ENCODE peak calls at places on chromosomes 6 and 20, in seven cellular contexts. E, O, X, L, R, V and B are unnamed samples. For H3K36me3, the result is how much of the 10 kb centered on the place peaks cover.

GRCh38 chr6:13741358-13741757 is 29.7 kb upstream of the RANBP9 start:
- DNase-seq in O (no peak), E (no peak), V (no peak), X (no peak), R (no peak), L (no peak), B (no peak)

GRCh38 chr20:12090920-12091319 is 173.2 kb downstream of the BTBD3 start:
- DNase-seq in L (no peak), X (no peak), E (no peak), V (no peak), R (no peak), O (no peak), B (no peak)

GRCh38 chr6:7146079-7146828 is 38.5 kb downstream of the RREB1 start:
- DNase-seq in E (peak), O (no peak), L (peak), R (no peak), X (peak), V (peak), B (no peak)

GRCh38 chr20:45087814-45088213 is 13.1 kb downstream of the KCNS1 start:
- DNase-seq in R (no peak), X (no peak), O (no peak), L (peak), V (no peak), E (no peak), B (no peak)

GRCh38 chr6:138692978-138693909 is 80.3 kb upstream of the CCDC28A start:
- DNase-seq in L (peak), R (peak), E (peak), O (peak), V (peak), X (peak), B (no peak)

GRCh38 chr6:31149827-31150447 is 7.7 kb downstream of the CCHCR1 start:
- DNase-seq in L (no peak), R (no peak), O (no peak), E (no peak), V (peak), X (no peak), B (no peak)

GRCh38 chr6:5175195-5175594 is 85.6 kb downstream of the LYRM4 start:
- DNase-seq in L (peak), X (peak), E (no peak), V (no peak), R (peak), O (no peak), B (no peak)

GRCh38 chr6:30681696-30682180 is 4.7 kb downstream of the PPP1R18 start:
- DNase-seq in R (no peak), O (no peak), X (no peak), V (no peak), L (no peak), E (no peak), B (no peak)

GRCh38 chr6:28589234-28589951 is 63.7 kb downstream of the GPX5 start:
- DNase-seq in O (no peak), V (no peak), R (peak), L (peak), E (peak), X (peak), B (no peak)

GRCh38 chr6:16082367-16082766 is 46.5 kb upstream of the MYLIP start:
- DNase-seq in L (no peak), R (no peak), E (no peak), O (no peak), V (no peak), X (no peak), B (no peak)

GRCh38 chr6:160215232-160215631 is 43.4 kb downstream of the SLC22A2 start:
- DNase-seq in X (no peak), R (no peak), L (no peak), E (no peak), O (no peak), V (no peak), B (no peak)

GRCh38 chr20:41058007-41058673 is 29.5 kb downstream of the TOP1 start:
- DNase-seq in R (no peak), L (peak), O (no peak), X (peak), E (no peak), V (no peak), B (no peak)
- H3K36me3 ChIP-seq in R (under half), L (under half), O (under half), X (under half), E (under half), V (under half), B (under half)

GRCh38 chr6:163127587-163127986 is 286.9 kb upstream of the QKI start:
- DNase-seq in L (no peak), R (no peak), O (no peak), V (no peak), X (no peak), E (no peak), B (no peak)

GRCh38 chr6:163128324-163128723 is 286.2 kb upstream of the QKI start:
- DNase-seq in X (no peak), L (no peak), R (no peak), V (no peak), E (no peak), O (no peak), B (no peak)

GRCh38 chr6:163123098-163123497 is 291.4 kb upstream of the QKI start:
- DNase-seq in E (no peak), V (no peak), L (no peak), R (no peak), O (no peak), X (peak), B (no peak)

GRCh38 chr6:163122365-163122764 is 292.2 kb upstream of the QKI start:
- DNase-seq in X (no peak), L (no peak), E (no peak), V (no peak), R (no peak), O (no peak), B (no peak)

DNA sequence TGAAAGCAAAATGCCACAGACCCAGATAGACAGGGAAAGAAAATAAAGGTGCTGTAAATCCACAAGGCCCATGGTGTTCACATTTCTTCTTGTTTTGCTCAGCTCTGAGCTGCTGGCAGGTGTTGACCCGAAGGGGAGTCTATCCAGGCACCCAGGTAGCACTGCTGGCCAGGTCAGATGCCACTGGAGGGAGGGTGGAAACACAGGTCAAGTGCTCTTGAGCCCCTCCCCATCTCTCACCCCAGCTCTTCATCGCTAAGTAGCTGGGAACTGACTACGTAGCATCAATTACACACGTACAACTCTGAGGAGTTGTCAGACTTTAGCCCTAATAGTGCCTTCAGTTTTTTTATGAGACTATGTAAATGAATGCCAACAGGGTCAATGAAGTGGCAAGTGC is 287.8 kb upstream of the QKI start:
- DNase-seq in R (no peak), X (no peak), V (no peak), E (no peak), O (no peak), L (no peak), B (no peak)
- H3K36me3 ChIP-seq in R (under half), X (under half), V (under half), E (under half), O (under half), L (under half), B (under half)

GRCh38 chr6:83169096-83169495 is 24.0 kb downstream of the PGM3 start:
- DNase-seq in R (no peak), O (no peak), L (no peak), X (no peak), V (no peak), E (no peak), B (no peak)
- H3K36me3 ChIP-seq in R (under half), O (under half), L (half or more), X (under half), V (under half), E (under half), B (half or more)

GRCh38 chr6:17768881-17769280 is 62.2 kb upstream of the NUP153 start:
- DNase-seq in E (no peak), L (peak), V (no peak), R (no peak), X (no peak), O (no peak), B (no peak)
- H3K36me3 ChIP-seq in E (under half), L (half or more), V (under half), R (under half), X (under half), O (under half), B (half or more)

DNA sequence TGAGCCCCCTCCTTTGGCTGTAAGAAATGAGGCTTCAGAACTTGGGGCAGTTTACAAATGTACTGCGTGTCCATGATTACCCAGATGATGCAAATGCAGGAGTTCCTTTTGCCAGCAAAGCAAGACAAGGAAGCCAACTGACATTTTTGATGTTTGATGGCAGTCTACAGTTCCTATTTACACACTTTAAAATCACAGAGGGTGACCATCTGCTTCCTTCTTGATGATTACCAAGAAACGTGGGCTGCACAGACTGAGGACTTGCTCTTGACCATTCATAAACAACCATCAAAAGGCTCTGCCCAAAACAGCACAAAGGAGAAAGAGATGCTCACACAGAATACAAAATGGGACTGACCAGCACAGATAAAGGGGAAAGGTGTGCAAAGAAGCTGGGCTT is 79.8 kb upstream of the TRAF3IP2 start:
- DNase-seq in L (no peak), R (no peak), X (no peak), E (no peak), O (no peak), V (no peak), B (no peak)
- H3K36me3 ChIP-seq in L (under half), R (under half), X (under half), E (under half), O (under half), V (under half), B (under half)

GRCh38 chr6:3725145-3726015 is 26.1 kb downstream of the PXDC1 start:
- DNase-seq in V (peak), O (no peak), X (no peak), R (peak), L (peak), E (no peak), B (no peak)

GRCh38 chr6:3729603-3730344 is 21.7 kb downstream of the PXDC1 start:
- DNase-seq in O (no peak), E (no peak), X (no peak), R (no peak), L (no peak), V (no peak), B (no peak)

GRCh38 chr6:3726421-3726820 is 25.1 kb downstream of the PXDC1 start:
- DNase-seq in L (peak), X (no peak), R (no peak), V (no peak), O (no peak), E (no peak), B (no peak)

GRCh38 chr6:3727036-3727435 is 24.5 kb downstream of the PXDC1 start:
- DNase-seq in E (no peak), R (no peak), V (no peak), O (no peak), X (no peak), L (no peak), B (no peak)

DNA sequence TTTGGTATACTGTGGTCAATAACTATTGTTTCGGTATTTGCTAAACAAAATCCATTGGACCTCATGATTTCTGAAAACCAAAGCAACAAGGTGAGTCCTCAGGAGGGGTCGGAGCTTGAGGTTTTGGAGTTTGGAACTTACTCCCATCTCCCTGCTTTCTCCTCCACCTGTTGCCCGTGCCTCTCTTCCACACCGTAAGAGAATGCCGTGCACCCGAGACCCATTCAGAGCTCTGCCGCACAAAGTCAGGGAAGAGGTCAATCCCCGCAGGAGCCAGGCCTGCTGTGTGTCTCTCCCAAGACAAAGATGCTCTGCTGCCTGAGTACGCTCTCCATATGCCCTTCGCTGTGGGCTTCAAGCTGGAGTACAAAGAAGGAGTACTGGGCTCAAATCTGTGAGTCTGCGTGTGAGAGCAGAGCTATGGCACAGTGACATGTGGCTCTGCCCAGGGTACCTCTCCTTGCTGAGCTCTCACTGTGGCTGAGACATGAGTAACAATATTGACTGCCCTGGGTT is 23.9 kb downstream of the PXDC1 start:
- DNase-seq in O (no peak), R (no peak), X (no peak), V (no peak), L (no peak), E (no peak), B (no peak)
- H3K36me3 ChIP-seq in O (under half), R (under half), X (under half), V (under half), L (half or more), E (under half), B (half or more)

GRCh38 chr20:62198931-62199330 is 16.1 kb downstream of the MTG2 start:
- DNase-seq in V (peak), L (no peak), E (no peak), R (no peak), X (no peak), O (no peak), B (no peak)
- H3K36me3 ChIP-seq in V (under half), L (under half), E (under half), R (under half), X (under half), O (under half), B (half or more)

DNA sequence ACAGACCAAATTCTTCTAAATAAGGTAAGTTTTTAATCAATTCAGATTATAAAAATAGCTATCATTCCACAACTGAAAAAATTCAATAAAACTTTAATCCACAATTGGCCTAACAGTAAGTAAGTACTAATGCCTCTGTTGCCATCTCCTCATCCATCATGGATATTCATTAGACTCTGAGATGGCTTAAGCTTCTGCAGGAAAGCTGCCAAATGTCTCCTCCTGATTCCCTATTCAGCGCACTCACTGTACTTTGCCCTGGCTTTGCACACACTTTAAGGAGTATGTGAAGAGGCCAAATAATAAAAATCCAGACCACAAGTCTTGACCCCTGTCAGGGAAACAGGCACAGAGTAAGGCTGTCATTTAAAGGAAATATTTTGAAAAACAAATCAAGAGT is 23.6 kb downstream of the PGM3 start:
- DNase-seq in R (no peak), V (no peak), L (no peak), O (no peak), X (no peak), E (no peak), B (no peak)
- H3K36me3 ChIP-seq in R (under half), V (under half), L (half or more), O (under half), X (under half), E (under half), B (half or more)

DNA sequence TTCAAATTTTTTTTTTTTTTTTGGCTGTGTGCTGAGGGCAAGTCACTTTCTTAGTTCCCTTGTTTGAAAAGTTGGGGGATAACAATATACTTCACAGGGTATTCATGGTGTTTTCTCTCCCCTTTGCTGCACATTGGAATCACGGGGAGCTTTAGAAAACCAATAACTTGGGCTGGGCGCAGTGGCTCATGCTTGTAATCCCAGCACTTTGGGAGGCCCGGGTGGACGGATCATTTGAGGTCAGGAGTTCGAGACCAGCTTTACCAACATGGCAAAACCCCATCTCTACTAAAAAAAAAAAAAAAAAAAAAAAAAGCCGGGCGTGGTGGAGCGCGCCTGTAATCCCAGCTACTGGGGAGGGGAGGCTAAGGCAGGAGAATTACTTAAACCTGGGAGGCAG is 15.9 kb downstream of the SRSF3 start:
- DNase-seq in X (no peak), V (no peak), L (no peak), E (no peak), R (no peak), O (no peak), B (no peak)
- H3K36me3 ChIP-seq in X (under half), V (under half), L (under half), E (under half), R (under half), O (under half), B (half or more)

GRCh38 chr20:1437222-1437904 is 29.3 kb downstream of the NSFL1C start:
- DNase-seq in L (peak), E (peak), V (peak), O (peak), R (peak), X (peak), B (peak)

GRCh38 chr20:1442304-1442703 is 24.3 kb downstream of the NSFL1C start:
- DNase-seq in L (no peak), E (no peak), X (no peak), V (no peak), O (no peak), R (no peak), B (no peak)

GRCh38 chr20:1441133-1441532 is 25.5 kb downstream of the NSFL1C start:
- DNase-seq in X (no peak), E (no peak), R (no peak), O (no peak), V (no peak), L (no peak), B (no peak)

GRCh38 chr20:1438361-1438760 is 28.3 kb downstream of the NSFL1C start:
- DNase-seq in X (no peak), V (no peak), R (no peak), O (no peak), L (no peak), E (no peak), B (no peak)

GRCh38 chr20:1440024-1440423 is 26.6 kb downstream of the NSFL1C start:
- DNase-seq in V (no peak), R (peak), O (no peak), E (no peak), L (peak), X (peak), B (no peak)
- H3K36me3 ChIP-seq in V (under half), R (under half), O (under half), E (under half), L (under half), X (under half), B (under half)